ENCODE peak calls at places on chromosomes 5 and 9, in nine cellular contexts. H is fibroblast of villous mesenchyme; Y is HT-29; B is C1 segment of cervical spinal cord; N is islet precursor cell; X is ACHN; F is effector memory CD4-positive, alpha-beta T cell; E is KBM-7; J is RPMI8226. W is an unnamed sample.

GRCh38 chr9:84953797-84954695 is 284.5 kb downstream of the NTRK2 start:
- DNase-seq in H (peak; percentile 5), Y (peak; percentile 78), B (peak; percentile 79), N (peak; percentile 87), X (peak; percentile 59), F (no peak), E (peak; percentile 73), J (peak; percentile 65), W (peak; percentile 79)

GRCh38 chr5:137220523-137220927 is 278.6 kb downstream of the SPOCK1 start:
- DNase-seq in H (peak; percentile 80), Y (peak; percentile 76), B (no peak), N (peak; percentile 87), X (peak; percentile 85), F (no peak), E (peak; percentile 12), J (peak; percentile 39), W (peak; percentile 97)

GRCh38 chr9:14441976-14442651 is 128.2 kb upstream of the NFIB start:
- DNase-seq in H (peak; percentile 13), Y (peak; percentile 69), B (no peak), N (peak; percentile 82), X (peak; percentile 10), F (no peak), E (no peak), J (peak; percentile 63), W (peak; percentile 18)

GRCh38 chr9:133686642-133687575 is 50.7 kb downstream of the DBH start:
- DNase-seq in H (no peak), Y (no peak), B (no peak), N (no peak), X (no peak), F (no peak), E (no peak), J (no peak), W (no peak)

GRCh38 chr5:166031926-166032325 is 2259.5 kb upstream of the WWC1 start:
- DNase-seq in H (no peak), Y (no peak), B (no peak), N (peak; percentile 65), X (no peak), F (no peak), E (no peak), J (no peak), W (peak; percentile 73)

GRCh38 chr9:36872641-36873040 is 161.4 kb downstream of the PAX5 start:
- DNase-seq in H (no peak), Y (no peak), B (no peak), N (no peak), X (no peak), F (no peak), E (no peak), J (no peak), W (no peak)

GRCh38 chr5:169258372-169259000 is 42.5 kb downstream of the SLIT3 start:
- DNase-seq in H (no peak), Y (no peak), B (no peak), N (no peak), X (no peak), F (no peak), E (no peak), J (no peak), W (no peak)

GRCh38 chr5:143047091-143047490 is 276.9 kb downstream of the ARHGAP26 start:
- DNase-seq in H (no peak), Y (no peak), B (no peak), N (no peak), X (no peak), F (no peak), E (no peak), J (no peak), W (no peak)

GRCh38 chr5:639584-640213 is 27.6 kb downstream of the CEP72 start:
- DNase-seq in H (no peak), Y (no peak), B (no peak), N (no peak), X (no peak), F (no peak), E (no peak), J (no peak), W (no peak)

GRCh38 chr5:870973-871372 is 20.2 kb upstream of the ZDHHC11 start:
- DNase-seq in H (no peak), Y (no peak), B (no peak), N (no peak), X (no peak), F (no peak), E (no peak), J (no peak), W (no peak)

GRCh38 chr5:56640763-56641406 is 174.5 kb upstream of the MAP3K1 start:
- DNase-seq in H (no peak), Y (peak; percentile 82), B (peak; percentile 9), N (no peak), X (no peak), F (no peak), E (peak; percentile 63), J (peak; percentile 90), W (peak; percentile 59)

GRCh38 chr9:136784249-136784996 is 6.7 kb upstream of the TMEM141 start:
- DNase-seq in H (no peak), Y (peak; percentile 69), B (no peak), N (no peak), X (peak; percentile 42), F (no peak), E (peak; percentile 54), J (peak; percentile 65), W (peak; percentile 41)

GRCh38 chr5:169980418-169981053 is at the start of gene INSYN2B:
- DNase-seq in H (peak; percentile 89), Y (peak; percentile 77), B (peak; percentile 74), N (peak; percentile 93), X (peak; percentile 81), F (no peak), E (peak; percentile 53), J (peak; percentile 9), W (peak; percentile 88)

GRCh38 chr5:55172051-55172899 is 702 bp downstream of the CDC20B start:
- DNase-seq in H (peak; percentile 84), Y (peak; percentile 97), B (peak; percentile 3), N (peak; percentile 77), X (peak; percentile 80), F (peak; percentile 40), E (peak; percentile 80), J (peak; percentile 90), W (peak; percentile 91)

GRCh38 chr5:172150514-172151425 is 37.3 kb downstream of the STK10 start:
- DNase-seq in H (peak; percentile 46), Y (no peak), B (peak; percentile 22), N (no peak), X (no peak), F (peak; percentile 8), E (peak; percentile 93), J (no peak), W (no peak)